ENCODE peak calls at places on chromosomes 3 and 15, in ten cellular contexts. R is EL, F is HEK293T, E is AG10803, L is RWPE1, V is choroid plexus epithelial cell, X is foreskin keratinocyte, W is lower leg skin, Z is GF-D8, J is Karpas-422. P is an unnamed sample.

GRCh38 chr3:133211449-133211848 is 173.3 kb downstream of the TMEM108 start:
- DNase-seq in R (no peak), F (no peak), E (no peak), L (no peak), V (no peak), X (no peak), W (no peak), Z (peak), J (peak), P (no peak)

GRCh38 chr15:57060799-57061198 is 142.4 kb downstream of the TCF12 start:
- DNase-seq in R (peak), F (no peak), E (peak), L (peak), V (peak), X (peak), W (no peak), Z (no peak), J (no peak), P (no peak)

GRCh38 chr3:52838561-52839267 is 3.9 kb upstream of the MUSTN1 start:
- DNase-seq in R (no peak), F (no peak), E (no peak), L (no peak), V (no peak), X (no peak), W (no peak), Z (no peak), J (no peak), P (no peak)

GRCh38 chr3:113769551-113769950 is 22.7 kb downstream of the ATP6V1A start:
- DNase-seq in R (peak), F (no peak), E (peak), L (peak), V (peak), X (peak), W (no peak), Z (no peak), J (no peak), P (no peak)

GRCh38 chr3:138348950-138349739 is 766 bp downstream of the MRAS start:
- DNase-seq in R (peak), F (peak), E (peak), L (no peak), V (peak), X (no peak), W (no peak), Z (no peak), J (no peak), P (no peak)

GRCh38 chr3:32238027-32238815 is at the start of gene CMTM8:
- DNase-seq in R (peak), F (peak), E (no peak), L (peak), V (peak), X (no peak), W (no peak), Z (no peak), J (peak), P (peak)

GRCh38 chr15:45612790-45613415 is 21.9 kb upstream of the SQOR start:
- DNase-seq in R (peak), F (no peak), E (peak), L (peak), V (peak), X (peak), W (no peak), Z (no peak), J (no peak), P (peak)

GRCh38 chr15:63597033-63597790 is at the start of gene FBXL22:
- DNase-seq in R (no peak), F (no peak), E (peak), L (no peak), V (peak), X (no peak), W (no peak), Z (no peak), J (no peak), P (peak)

GRCh38 chr3:159881828-159882309 is 106.8 kb upstream of the IL12A start:
- DNase-seq in R (peak), F (peak), E (no peak), L (peak), V (no peak), X (peak), W (peak), Z (no peak), J (no peak), P (peak)

GRCh38 chr3:169120928-169121327 is 542.6 kb downstream of the MECOM start:
- DNase-seq in R (no peak), F (no peak), E (no peak), L (no peak), V (no peak), X (no peak), W (no peak), Z (no peak), J (no peak), P (no peak)

GRCh38 chr3:45646051-45646585 is 43.1 kb upstream of the SACM1L start:
- DNase-seq in R (peak), F (no peak), E (no peak), L (no peak), V (no peak), X (no peak), W (peak), Z (peak), J (peak), P (no peak)

GRCh38 chr15:98568382-98569017 is 79.8 kb upstream of the IGF1R start:
- DNase-seq in R (no peak), F (no peak), E (no peak), L (no peak), V (peak), X (no peak), W (no peak), Z (no peak), J (no peak), P (no peak)

GRCh38 chr15:56913670-56914069 is 4.8 kb upstream of the TCF12 start:
- DNase-seq in R (peak), F (no peak), E (peak), L (no peak), V (peak), X (no peak), W (no peak), Z (peak), J (no peak), P (no peak)

GRCh38 chr15:56098230-56098899 is 105.0 kb upstream of the NEDD4 start:
- DNase-seq in R (no peak), F (no peak), E (no peak), L (peak), V (peak), X (no peak), W (no peak), Z (no peak), J (no peak), P (no peak)

P was measured in esophagus muscularis mucosa.